ENCODE peak calls at places on chromosomes 16 and 17, in six cellular contexts. F is cardiac fibroblast, H is T-cell, Z is GM04504, Y is GM18507, T is fibroblast of pulmonary artery. O is an unnamed sample.

GRCh38 chr16:48054881-48055601 is 100.8 kb downstream of the ABCC12 start:
- DNase-seq in F (peak; percentile 75), H (no peak), Z (peak; percentile 22), Y (peak; percentile 26), T (peak; percentile 77), O (peak; percentile 15)

GRCh38 chr17:11506635-11507034 is 91.6 kb upstream of the DNAH9 start:
- DNase-seq in F (peak; percentile 6), H (no peak), Z (no peak), Y (no peak), T (peak; percentile 1), O (peak; percentile 43)

GRCh38 chr17:39212841-39213480 is 12.8 kb downstream of the STAC2 start:
- DNase-seq in F (no peak), H (no peak), Z (no peak), Y (no peak), T (no peak), O (no peak)

GRCh38 chr16:31440511-31441184 is 1.9 kb downstream of the ZNF843 start:
- DNase-seq in F (no peak), H (no peak), Z (no peak), Y (no peak), T (no peak), O (no peak)

GRCh38 chr16:372584-372983 is 2.2 kb upstream of the MRPL28 start:
- DNase-seq in F (no peak), H (no peak), Z (no peak), Y (no peak), T (no peak), O (no peak)

GRCh38 chr17:44648963-44649362 is 7.3 kb upstream of the MEIOC start:
- DNase-seq in F (no peak), H (no peak), Z (no peak), Y (no peak), T (no peak), O (no peak)

GRCh38 chr17:70366421-70366820 is 197.1 kb downstream of the KCNJ2 start:
- DNase-seq in F (no peak), H (no peak), Z (no peak), Y (no peak), T (no peak), O (no peak)

GRCh38 chr16:29806096-29806579 is at the start of gene MAZ:
- DNase-seq in F (peak; percentile 93), H (no peak), Z (no peak), Y (no peak), T (peak; percentile 94), O (no peak)

GRCh38 chr17:977163-977562 is 2.4 kb downstream of the NXN start:
- DNase-seq in F (no peak), H (no peak), Z (no peak), Y (no peak), T (no peak), O (no peak)

GRCh38 chr16:88940196-88941050 is 36.6 kb downstream of the CBFA2T3 start:
- DNase-seq in F (no peak), H (no peak), Z (no peak), Y (no peak), T (no peak), O (no peak)

O was measured in MV-4-11.